ENCODE peak calls at places on chromosomes 2 and 18, in six cellular contexts. H is suprapubic skin, P is kidney, Z is psoas muscle, V is caudate nucleus, U is NCI-H2029. G is an unnamed sample.

GRCh38 chr2:241161646-241162281 is 11.5 kb downstream of the PPP1R7 start:
- DNase-seq in Z (peak), V (no peak), P (peak), U (peak), H (peak), G (no peak)

GRCh38 chr2:37585982-37586621 is 85.3 kb downstream of the CDC42EP3 start:
- DNase-seq in U (no peak), H (no peak), V (no peak), P (peak), Z (peak), G (peak)

GRCh38 chr2:237140689-237141285 is 55.1 kb downstream of the COPS8 start:
- DNase-seq in U (no peak), Z (no peak), P (no peak), V (no peak), H (no peak), G (no peak)

GRCh38 chr2:240302041-240302440 is 133.4 kb upstream of the GPC1 start:
- DNase-seq in V (no peak), P (no peak), Z (no peak), U (no peak), H (peak), G (no peak)

GRCh38 chr2:54704238-54704637 is 19.2 kb upstream of the EML6 start:
- DNase-seq in V (no peak), U (no peak), Z (no peak), P (no peak), H (no peak), G (no peak)

GRCh38 chr2:9681427-9681817 is 50.6 kb upstream of the YWHAQ start:
- DNase-seq in U (no peak), V (no peak), P (peak), Z (no peak), H (no peak), G (no peak)

GRCh38 chr2:232230557-232230956 is 148.0 kb upstream of the ALPP start:
- DNase-seq in U (no peak), P (no peak), H (no peak), Z (no peak), V (no peak), G (no peak)

GRCh38 chr2:130346741-130347066 is 4.0 kb downstream of the IMP4 start:
- DNase-seq in P (no peak), V (no peak), H (no peak), Z (no peak), U (no peak), G (no peak)

GRCh38 chr2:97995026-97995733 is 568 bp downstream of the TMEM131 start:
- DNase-seq in P (peak), H (no peak), U (no peak), V (no peak), Z (peak), G (peak)

GRCh38 chr2:153497938-153498629 is 19.5 kb upstream of the RPRM start:
- DNase-seq in Z (no peak), P (no peak), H (no peak), V (no peak), U (peak), G (no peak)

GRCh38 chr2:57218206-57218605 is 828.4 kb upstream of the VRK2 start:
- DNase-seq in H (no peak), V (no peak), U (no peak), Z (no peak), P (peak), G (no peak)

GRCh38 chr2:109128048-109128465 is 948 bp upstream of the SH3RF3 start:
- DNase-seq in V (no peak), P (peak), H (peak), U (peak), Z (peak), G (peak)

GRCh38 chr2:44389895-44390294 is 28.1 kb downstream of the CAMKMT start:
- DNase-seq in P (no peak), Z (no peak), V (no peak), H (no peak), U (no peak), G (no peak)

GRCh38 chr2:191167766-191168165 is 17.0 kb upstream of the STAT4 start:
- DNase-seq in U (no peak), Z (no peak), H (no peak), P (no peak), V (no peak), G (no peak)

GRCh38 chr2:120526047-120526562 is 180.2 kb downstream of the INHBB start:
- DNase-seq in H (no peak), U (no peak), P (no peak), V (no peak), Z (peak), G (no peak)

GRCh38 chr2:10264506-10265327 is 38.0 kb upstream of the HPCAL1 start:
- DNase-seq in Z (peak), P (peak), V (no peak), H (no peak), U (no peak), G (no peak)

GRCh38 chr18:8217041-8217564 is 392.1 kb upstream of the RAB12 start:
- DNase-seq in Z (no peak), U (no peak), H (no peak), P (no peak), V (no peak), G (no peak)

GRCh38 chr2:231713738-231714638 is 5.7 kb downstream of the PTMA start:
- DNase-seq in Z (peak), V (no peak), P (peak), U (peak), H (peak), G (peak)

GRCh38 chr18:36130039-36130831 is 536 bp downstream of the ELP2 start:
- DNase-seq in H (no peak), Z (no peak), U (no peak), V (no peak), P (no peak), G (no peak)

GRCh38 chr2:118645891-118646290 is 201.6 kb downstream of the EN1 start:
- DNase-seq in H (no peak), P (no peak), V (no peak), U (no peak), Z (no peak), G (no peak)

GRCh38 chr2:63078852-63079606 is 28.4 kb downstream of the OTX1 start:
- DNase-seq in U (no peak), Z (no peak), V (no peak), P (no peak), H (no peak), G (peak)

GRCh38 chr2:95670167-95670566 is 78.4 kb downstream of the TRIM43 start:
- DNase-seq in U (no peak), H (no peak), P (no peak), V (no peak), Z (no peak), G (no peak)

GRCh38 chr18:28411806-28412205 is 234.9 kb upstream of the CDH2 start:
- DNase-seq in P (no peak), U (no peak), Z (no peak), H (no peak), V (no peak), G (no peak)

GRCh38 chr2:205166749-205167148 is 515.6 kb upstream of the NRP2 start:
- DNase-seq in Z (no peak), U (no peak), V (no peak), P (no peak), H (no peak), G (no peak)

GRCh38 chr2:203683421-203683820 is 23.0 kb upstream of the CD28 start:
- DNase-seq in H (no peak), U (no peak), Z (no peak), V (no peak), P (no peak), G (no peak)

GRCh38 chr2:197500503-197501179 is 462 bp downstream of the HSPE1 start:
- DNase-seq in H (peak), Z (no peak), P (no peak), V (no peak), U (no peak), G (no peak)

GRCh38 chr2:46872876-46873631 is 42.6 kb downstream of the MCFD2 start:
- DNase-seq in Z (no peak), V (no peak), H (no peak), P (peak), U (no peak), G (no peak)

GRCh38 chr2:240635998-240636547 is 10.8 kb downstream of the GPR35 start:
- DNase-seq in V (no peak), Z (peak), U (no peak), H (peak), P (no peak), G (no peak)

GRCh38 chr2:53787255-53787910 is 539 bp downstream of the ERLEC1 start:
- DNase-seq in U (no peak), Z (no peak), H (peak), V (no peak), P (no peak), G (no peak)

GRCh38 chr2:170715932-170716777 is 1.0 kb downstream of the SP5 start:
- DNase-seq in H (no peak), U (no peak), Z (no peak), V (no peak), P (peak), G (no peak)

GRCh38 chr2:191050640-191050987 is 36.6 kb upstream of the STAT1 start:
- DNase-seq in H (no peak), V (no peak), Z (no peak), U (no peak), P (no peak), G (peak)

GRCh38 chr18:74963820-74964446 is 245.0 kb downstream of the PTGR3 start:
- DNase-seq in U (no peak), P (no peak), Z (no peak), V (no peak), H (no peak), G (no peak)

GRCh38 chr18:6737833-6738232 is 8.3 kb downstream of the ARHGAP28 start:
- DNase-seq in P (no peak), Z (no peak), V (no peak), U (no peak), H (no peak), G (no peak)

GRCh38 chr18:11902522-11903292 is 5.4 kb downstream of the MPPE1 start:
- DNase-seq in P (no peak), U (no peak), H (no peak), V (no peak), Z (no peak), G (no peak)

GRCh38 chr2:138223321-138223720 is 259.0 kb downstream of the HNMT start:
- DNase-seq in P (no peak), Z (no peak), H (no peak), U (no peak), V (no peak), G (peak)

GRCh38 chr2:177187631-177188312 is 24.8 kb upstream of the HNRNPA3 start:
- DNase-seq in U (no peak), V (no peak), H (no peak), Z (no peak), P (no peak), G (no peak)

GRCh38 chr2:65075605-65076344 is 19.6 kb downstream of the CEP68 start:
- DNase-seq in V (no peak), P (peak), Z (no peak), H (peak), U (no peak), G (no peak)

G was measured in HTR-8/SVneo.